ENCODE peak calls at places on chromosomes 1 and 21, in ten cellular contexts. One of them, this sample, is unnamed.

GRCh38 chr1:65042467-65042866 is 76.1 kb upstream of the JAK1 start:
- DNase-seq in GM23248: no peak
- DNase-seq in activated CD4-positive, alpha-beta T cell treated with anti-CD3 and anti-CD28 coated beads for 48 hours: no peak
- DNase-seq in stimulated activated CD4-positive, alpha-beta T cell treated with anti-CD3 and anti-CD28 coated beads, Interleukin-4, amount 100 ng/mL, for 4 hours: no peak
- DNase-seq in KBM-7: no peak
- DNase-seq in astrocyte: no peak
- DNase-seq in hypothalamus: no peak
- DNase-seq in GM04504: no peak
- DNase-seq in hepatocyte: no peak
- DNase-seq in NCI-H460: no peak
- DNase-seq in this sample: no peak

GRCh38 chr1:27513521-27513920 is 23.6 kb upstream of the WASF2 start:
- DNase-seq in hepatocyte: no peak
- DNase-seq in KBM-7: no peak
- DNase-seq in hypothalamus: no peak
- DNase-seq in stimulated activated CD4-positive, alpha-beta T cell treated with anti-CD3 and anti-CD28 coated beads, Interleukin-4, amount 100 ng/mL, for 4 hours: no peak
- DNase-seq in GM04504: no peak
- DNase-seq in NCI-H460: no peak
- DNase-seq in activated CD4-positive, alpha-beta T cell treated with anti-CD3 and anti-CD28 coated beads for 48 hours: no peak
- DNase-seq in GM23248: no peak
- DNase-seq in astrocyte: no peak
- DNase-seq in this sample: peak; percentile 67

GRCh38 chr1:114428083-114428754 is 82.8 kb downstream of the TRIM33 start:
- DNase-seq in NCI-H460: peak; percentile 2
- DNase-seq in hypothalamus: no peak
- DNase-seq in GM23248: peak; percentile 60
- DNase-seq in GM04504: no peak
- DNase-seq in activated CD4-positive, alpha-beta T cell treated with anti-CD3 and anti-CD28 coated beads for 48 hours: no peak
- DNase-seq in KBM-7: peak; percentile 28
- DNase-seq in stimulated activated CD4-positive, alpha-beta T cell treated with anti-CD3 and anti-CD28 coated beads, Interleukin-4, amount 100 ng/mL, for 4 hours: no peak
- DNase-seq in hepatocyte: peak; percentile 13
- DNase-seq in astrocyte: no peak
- DNase-seq in this sample: no peak

GRCh38 chr1:184701821-184702220 is 52.8 kb downstream of the EDEM3 start:
- DNase-seq in activated CD4-positive, alpha-beta T cell treated with anti-CD3 and anti-CD28 coated beads for 48 hours: no peak
- DNase-seq in hypothalamus: no peak
- DNase-seq in hepatocyte: no peak
- DNase-seq in GM23248: no peak
- DNase-seq in KBM-7: no peak
- DNase-seq in stimulated activated CD4-positive, alpha-beta T cell treated with anti-CD3 and anti-CD28 coated beads, Interleukin-4, amount 100 ng/mL, for 4 hours: no peak
- DNase-seq in GM04504: no peak
- DNase-seq in NCI-H460: no peak
- DNase-seq in astrocyte: no peak
- DNase-seq in this sample: no peak

GRCh38 chr1:12182410-12182946 is 15.7 kb downstream of the TNFRSF1B start:
- DNase-seq in GM04504: no peak
- DNase-seq in NCI-H460: no peak
- DNase-seq in GM23248: no peak
- DNase-seq in stimulated activated CD4-positive, alpha-beta T cell treated with anti-CD3 and anti-CD28 coated beads, Interleukin-4, amount 100 ng/mL, for 4 hours: no peak
- DNase-seq in activated CD4-positive, alpha-beta T cell treated with anti-CD3 and anti-CD28 coated beads for 48 hours: no peak
- DNase-seq in KBM-7: no peak
- DNase-seq in hepatocyte: no peak
- DNase-seq in hypothalamus: no peak
- DNase-seq in astrocyte: no peak
- DNase-seq in this sample: no peak

GRCh38 chr1:116286541-116286971 is 86.5 kb upstream of the ATP1A1 start:
- DNase-seq in astrocyte: peak; percentile 52
- DNase-seq in KBM-7: no peak
- DNase-seq in GM04504: no peak
- DNase-seq in GM23248: peak; percentile 12
- DNase-seq in stimulated activated CD4-positive, alpha-beta T cell treated with anti-CD3 and anti-CD28 coated beads, Interleukin-4, amount 100 ng/mL, for 4 hours: no peak
- DNase-seq in NCI-H460: no peak
- DNase-seq in hypothalamus: no peak
- DNase-seq in activated CD4-positive, alpha-beta T cell treated with anti-CD3 and anti-CD28 coated beads for 48 hours: no peak
- DNase-seq in hepatocyte: no peak
- DNase-seq in this sample: no peak

GRCh38 chr1:49622877-49623276 is 400.9 kb downstream of the AGBL4 start:
- DNase-seq in hypothalamus: no peak
- DNase-seq in stimulated activated CD4-positive, alpha-beta T cell treated with anti-CD3 and anti-CD28 coated beads, Interleukin-4, amount 100 ng/mL, for 4 hours: no peak
- DNase-seq in KBM-7: no peak
- DNase-seq in GM23248: no peak
- DNase-seq in NCI-H460: no peak
- DNase-seq in GM04504: no peak
- DNase-seq in hepatocyte: no peak
- DNase-seq in activated CD4-positive, alpha-beta T cell treated with anti-CD3 and anti-CD28 coated beads for 48 hours: no peak
- DNase-seq in astrocyte: no peak
- DNase-seq in this sample: no peak

GRCh38 chr1:224392411-224393249 is 36.0 kb downstream of the CNIH4 start:
- DNase-seq in NCI-H460: no peak
- DNase-seq in hepatocyte: no peak
- DNase-seq in stimulated activated CD4-positive, alpha-beta T cell treated with anti-CD3 and anti-CD28 coated beads, Interleukin-4, amount 100 ng/mL, for 4 hours: no peak
- DNase-seq in GM04504: no peak
- DNase-seq in hypothalamus: no peak
- DNase-seq in KBM-7: no peak
- DNase-seq in GM23248: peak; percentile 23
- DNase-seq in activated CD4-positive, alpha-beta T cell treated with anti-CD3 and anti-CD28 coated beads for 48 hours: no peak
- DNase-seq in astrocyte: no peak
- DNase-seq in this sample: no peak

GRCh38 chr1:236280438-236281285 is 1.1 kb downstream of the ERO1B start:
- DNase-seq in astrocyte: no peak
- DNase-seq in GM23248: no peak
- DNase-seq in hypothalamus: no peak
- DNase-seq in NCI-H460: no peak
- DNase-seq in activated CD4-positive, alpha-beta T cell treated with anti-CD3 and anti-CD28 coated beads for 48 hours: peak; percentile 26
- DNase-seq in stimulated activated CD4-positive, alpha-beta T cell treated with anti-CD3 and anti-CD28 coated beads, Interleukin-4, amount 100 ng/mL, for 4 hours: peak; percentile 11
- DNase-seq in KBM-7: no peak
- DNase-seq in hepatocyte: peak; percentile 18
- DNase-seq in GM04504: no peak
- DNase-seq in this sample: no peak

GRCh38 chr1:97334454-97334853 is 586.4 kb downstream of the DPYD start:
- DNase-seq in hepatocyte: no peak
- DNase-seq in stimulated activated CD4-positive, alpha-beta T cell treated with anti-CD3 and anti-CD28 coated beads, Interleukin-4, amount 100 ng/mL, for 4 hours: no peak
- DNase-seq in hypothalamus: no peak
- DNase-seq in KBM-7: no peak
- DNase-seq in NCI-H460: no peak
- DNase-seq in astrocyte: peak; percentile 98
- DNase-seq in activated CD4-positive, alpha-beta T cell treated with anti-CD3 and anti-CD28 coated beads for 48 hours: no peak
- DNase-seq in GM04504: peak; percentile 62
- DNase-seq in GM23248: peak; percentile 83
- DNase-seq in this sample: no peak

GRCh38 chr1:119225270-119225669 is 84.8 kb upstream of the WARS2 start:
- DNase-seq in hypothalamus: no peak
- DNase-seq in hepatocyte: no peak
- DNase-seq in GM23248: no peak
- DNase-seq in KBM-7: no peak
- DNase-seq in GM04504: no peak
- DNase-seq in stimulated activated CD4-positive, alpha-beta T cell treated with anti-CD3 and anti-CD28 coated beads, Interleukin-4, amount 100 ng/mL, for 4 hours: no peak
- DNase-seq in activated CD4-positive, alpha-beta T cell treated with anti-CD3 and anti-CD28 coated beads for 48 hours: no peak
- DNase-seq in astrocyte: no peak
- DNase-seq in NCI-H460: no peak
- DNase-seq in this sample: no peak

GRCh38 chr1:21289700-21290545 is at the start of gene ECE1:
- DNase-seq in GM04504: no peak
- DNase-seq in hepatocyte: peak; percentile 65
- DNase-seq in NCI-H460: no peak
- DNase-seq in stimulated activated CD4-positive, alpha-beta T cell treated with anti-CD3 and anti-CD28 coated beads, Interleukin-4, amount 100 ng/mL, for 4 hours: peak; percentile 28
- DNase-seq in hypothalamus: no peak
- DNase-seq in KBM-7: no peak
- DNase-seq in GM23248: peak; percentile 71
- DNase-seq in astrocyte: no peak
- DNase-seq in activated CD4-positive, alpha-beta T cell treated with anti-CD3 and anti-CD28 coated beads for 48 hours: peak; percentile 49
- DNase-seq in this sample: peak; percentile 87

GRCh38 chr1:51063121-51063520 is 38.9 kb upstream of the C1orf185 start:
- DNase-seq in activated CD4-positive, alpha-beta T cell treated with anti-CD3 and anti-CD28 coated beads for 48 hours: no peak
- DNase-seq in GM04504: peak; percentile 83
- DNase-seq in hepatocyte: peak; percentile 11
- DNase-seq in hypothalamus: no peak
- DNase-seq in GM23248: peak; percentile 89
- DNase-seq in NCI-H460: no peak
- DNase-seq in KBM-7: no peak
- DNase-seq in stimulated activated CD4-positive, alpha-beta T cell treated with anti-CD3 and anti-CD28 coated beads, Interleukin-4, amount 100 ng/mL, for 4 hours: no peak
- DNase-seq in astrocyte: peak; percentile 98
- DNase-seq in this sample: no peak

GRCh38 chr1:204294371-204294770 is 65.4 kb downstream of the PLEKHA6 start:
- DNase-seq in stimulated activated CD4-positive, alpha-beta T cell treated with anti-CD3 and anti-CD28 coated beads, Interleukin-4, amount 100 ng/mL, for 4 hours: no peak
- DNase-seq in KBM-7: no peak
- DNase-seq in GM23248: peak; percentile 94
- DNase-seq in NCI-H460: peak; percentile 78
- DNase-seq in activated CD4-positive, alpha-beta T cell treated with anti-CD3 and anti-CD28 coated beads for 48 hours: no peak
- DNase-seq in hypothalamus: no peak
- DNase-seq in hepatocyte: peak; percentile 50
- DNase-seq in GM04504: peak; percentile 89
- DNase-seq in astrocyte: peak; percentile 87
- DNase-seq in this sample: no peak

GRCh38 chr1:165288301-165289120 is 68.0 kb downstream of the LMX1A start:
- DNase-seq in NCI-H460: no peak
- DNase-seq in GM23248: no peak
- DNase-seq in stimulated activated CD4-positive, alpha-beta T cell treated with anti-CD3 and anti-CD28 coated beads, Interleukin-4, amount 100 ng/mL, for 4 hours: no peak
- DNase-seq in astrocyte: no peak
- DNase-seq in activated CD4-positive, alpha-beta T cell treated with anti-CD3 and anti-CD28 coated beads for 48 hours: no peak
- DNase-seq in GM04504: no peak
- DNase-seq in hepatocyte: peak; percentile 16
- DNase-seq in KBM-7: no peak
- DNase-seq in hypothalamus: no peak
- DNase-seq in this sample: no peak

GRCh38 chr1:108871050-108871724 is 5.6 kb upstream of the GPSM2 start:
- DNase-seq in NCI-H460: no peak
- DNase-seq in hepatocyte: no peak
- DNase-seq in astrocyte: no peak
- DNase-seq in KBM-7: no peak
- DNase-seq in stimulated activated CD4-positive, alpha-beta T cell treated with anti-CD3 and anti-CD28 coated beads, Interleukin-4, amount 100 ng/mL, for 4 hours: no peak
- DNase-seq in GM23248: no peak
- DNase-seq in GM04504: no peak
- DNase-seq in hypothalamus: no peak
- DNase-seq in activated CD4-positive, alpha-beta T cell treated with anti-CD3 and anti-CD28 coated beads for 48 hours: no peak
- DNase-seq in this sample: no peak

GRCh38 chr1:8727809-8728213 is 89.6 kb downstream of the RERE start:
- DNase-seq in stimulated activated CD4-positive, alpha-beta T cell treated with anti-CD3 and anti-CD28 coated beads, Interleukin-4, amount 100 ng/mL, for 4 hours: no peak
- DNase-seq in GM23248: peak; percentile 13
- DNase-seq in KBM-7: no peak
- DNase-seq in NCI-H460: no peak
- DNase-seq in astrocyte: no peak
- DNase-seq in hypothalamus: no peak
- DNase-seq in GM04504: no peak
- DNase-seq in hepatocyte: no peak
- DNase-seq in activated CD4-positive, alpha-beta T cell treated with anti-CD3 and anti-CD28 coated beads for 48 hours: no peak
- DNase-seq in this sample: no peak

GRCh38 chr21:15797577-15798363 is 68.0 kb downstream of the USP25 start:
- DNase-seq in GM23248: no peak
- DNase-seq in hypothalamus: no peak
- DNase-seq in NCI-H460: no peak
- DNase-seq in KBM-7: no peak
- DNase-seq in activated CD4-positive, alpha-beta T cell treated with anti-CD3 and anti-CD28 coated beads for 48 hours: no peak
- DNase-seq in astrocyte: no peak
- DNase-seq in hepatocyte: no peak
- DNase-seq in stimulated activated CD4-positive, alpha-beta T cell treated with anti-CD3 and anti-CD28 coated beads, Interleukin-4, amount 100 ng/mL, for 4 hours: no peak
- DNase-seq in GM04504: no peak
- DNase-seq in this sample: no peak

GRCh38 chr1:118370861-118371260 is 185.8 kb upstream of the SPAG17 start:
- DNase-seq in astrocyte: no peak
- DNase-seq in GM23248: no peak
- DNase-seq in activated CD4-positive, alpha-beta T cell treated with anti-CD3 and anti-CD28 coated beads for 48 hours: no peak
- DNase-seq in stimulated activated CD4-positive, alpha-beta T cell treated with anti-CD3 and anti-CD28 coated beads, Interleukin-4, amount 100 ng/mL, for 4 hours: no peak
- DNase-seq in KBM-7: no peak
- DNase-seq in NCI-H460: no peak
- DNase-seq in hypothalamus: no peak
- DNase-seq in hepatocyte: no peak
- DNase-seq in GM04504: no peak
- DNase-seq in this sample: no peak

GRCh38 chr1:192529811-192530210 is 45.8 kb upstream of the RGS1 start:
- DNase-seq in GM04504: no peak
- DNase-seq in hepatocyte: no peak
- DNase-seq in hypothalamus: no peak
- DNase-seq in activated CD4-positive, alpha-beta T cell treated with anti-CD3 and anti-CD28 coated beads for 48 hours: no peak
- DNase-seq in astrocyte: peak; percentile 41
- DNase-seq in GM23248: no peak
- DNase-seq in NCI-H460: no peak
- DNase-seq in KBM-7: no peak
- DNase-seq in stimulated activated CD4-positive, alpha-beta T cell treated with anti-CD3 and anti-CD28 coated beads, Interleukin-4, amount 100 ng/mL, for 4 hours: no peak
- DNase-seq in this sample: no peak

GRCh38 chr1:74356493-74356892 is 121.3 kb downstream of the TNNI3K start:
- DNase-seq in GM04504: no peak
- DNase-seq in GM23248: no peak
- DNase-seq in astrocyte: peak; percentile 19
- DNase-seq in KBM-7: no peak
- DNase-seq in activated CD4-positive, alpha-beta T cell treated with anti-CD3 and anti-CD28 coated beads for 48 hours: no peak
- DNase-seq in stimulated activated CD4-positive, alpha-beta T cell treated with anti-CD3 and anti-CD28 coated beads, Interleukin-4, amount 100 ng/mL, for 4 hours: no peak
- DNase-seq in hepatocyte: peak; percentile 41
- DNase-seq in hypothalamus: no peak
- DNase-seq in NCI-H460: peak; percentile 86
- DNase-seq in this sample: no peak

GRCh38 chr1:81509619-81510018 is 291.1 kb upstream of the ADGRL2 start:
- DNase-seq in hepatocyte: peak; percentile 19
- DNase-seq in stimulated activated CD4-positive, alpha-beta T cell treated with anti-CD3 and anti-CD28 coated beads, Interleukin-4, amount 100 ng/mL, for 4 hours: no peak
- DNase-seq in astrocyte: no peak
- DNase-seq in GM23248: no peak
- DNase-seq in activated CD4-positive, alpha-beta T cell treated with anti-CD3 and anti-CD28 coated beads for 48 hours: no peak
- DNase-seq in KBM-7: no peak
- DNase-seq in GM04504: no peak
- DNase-seq in NCI-H460: no peak
- DNase-seq in hypothalamus: no peak
- DNase-seq in this sample: no peak

GRCh38 chr1:166843769-166844596 is 4.7 kb downstream of the POGK start:
- DNase-seq in NCI-H460: no peak
- DNase-seq in stimulated activated CD4-positive, alpha-beta T cell treated with anti-CD3 and anti-CD28 coated beads, Interleukin-4, amount 100 ng/mL, for 4 hours: no peak
- DNase-seq in KBM-7: no peak
- DNase-seq in hepatocyte: peak; percentile 60
- DNase-seq in hypothalamus: no peak
- DNase-seq in astrocyte: peak; percentile 4
- DNase-seq in GM23248: peak; percentile 15
- DNase-seq in activated CD4-positive, alpha-beta T cell treated with anti-CD3 and anti-CD28 coated beads for 48 hours: no peak
- DNase-seq in GM04504: no peak
- DNase-seq in this sample: no peak

GRCh38 chr1:101004061-101004460 is 21.5 kb downstream of the DPH5 start:
- DNase-seq in activated CD4-positive, alpha-beta T cell treated with anti-CD3 and anti-CD28 coated beads for 48 hours: no peak
- DNase-seq in KBM-7: no peak
- DNase-seq in hepatocyte: peak; percentile 13
- DNase-seq in NCI-H460: peak; percentile 32
- DNase-seq in GM04504: no peak
- DNase-seq in stimulated activated CD4-positive, alpha-beta T cell treated with anti-CD3 and anti-CD28 coated beads, Interleukin-4, amount 100 ng/mL, for 4 hours: no peak
- DNase-seq in astrocyte: no peak
- DNase-seq in hypothalamus: no peak
- DNase-seq in GM23248: peak; percentile 54
- DNase-seq in this sample: no peak

GRCh38 chr1:11923069-11923826 is 3.0 kb downstream of the KIAA2013 start:
- DNase-seq in GM04504: no peak
- DNase-seq in hepatocyte: no peak
- DNase-seq in stimulated activated CD4-positive, alpha-beta T cell treated with anti-CD3 and anti-CD28 coated beads, Interleukin-4, amount 100 ng/mL, for 4 hours: no peak
- DNase-seq in KBM-7: no peak
- DNase-seq in activated CD4-positive, alpha-beta T cell treated with anti-CD3 and anti-CD28 coated beads for 48 hours: no peak
- DNase-seq in hypothalamus: no peak
- DNase-seq in GM23248: no peak
- DNase-seq in NCI-H460: no peak
- DNase-seq in astrocyte: no peak
- DNase-seq in this sample: no peak

GRCh38 chr1:43935711-43936427 is 2.3 kb downstream of the ARTN start:
- DNase-seq in KBM-7: no peak
- DNase-seq in astrocyte: no peak
- DNase-seq in GM23248: no peak
- DNase-seq in stimulated activated CD4-positive, alpha-beta T cell treated with anti-CD3 and anti-CD28 coated beads, Interleukin-4, amount 100 ng/mL, for 4 hours: no peak
- DNase-seq in GM04504: no peak
- DNase-seq in activated CD4-positive, alpha-beta T cell treated with anti-CD3 and anti-CD28 coated beads for 48 hours: no peak
- DNase-seq in NCI-H460: no peak
- DNase-seq in hypothalamus: no peak
- DNase-seq in hepatocyte: peak; percentile 35
- DNase-seq in this sample: peak; percentile 78

GRCh38 chr1:203557390-203557789 is 63.4 kb downstream of the OPTC start:
- DNase-seq in hepatocyte: peak; percentile 47
- DNase-seq in GM04504: peak; percentile 85
- DNase-seq in stimulated activated CD4-positive, alpha-beta T cell treated with anti-CD3 and anti-CD28 coated beads, Interleukin-4, amount 100 ng/mL, for 4 hours: no peak
- DNase-seq in hypothalamus: no peak
- DNase-seq in astrocyte: peak; percentile 80
- DNase-seq in GM23248: peak; percentile 94
- DNase-seq in NCI-H460: no peak
- DNase-seq in activated CD4-positive, alpha-beta T cell treated with anti-CD3 and anti-CD28 coated beads for 48 hours: no peak
- DNase-seq in KBM-7: no peak
- DNase-seq in this sample: peak; percentile 85

GRCh38 chr1:100866041-100866900 is 28.4 kb downstream of the EXTL2 start:
- DNase-seq in hypothalamus: no peak
- DNase-seq in GM23248: peak; percentile 71
- DNase-seq in astrocyte: peak; percentile 43
- DNase-seq in hepatocyte: peak; percentile 44
- DNase-seq in GM04504: no peak
- DNase-seq in stimulated activated CD4-positive, alpha-beta T cell treated with anti-CD3 and anti-CD28 coated beads, Interleukin-4, amount 100 ng/mL, for 4 hours: no peak
- DNase-seq in KBM-7: peak; percentile 29
- DNase-seq in activated CD4-positive, alpha-beta T cell treated with anti-CD3 and anti-CD28 coated beads for 48 hours: no peak
- DNase-seq in NCI-H460: no peak
- DNase-seq in this sample: no peak

This sample was measured in aorta.